ENCODE peak calls at places on chromosomes 16 and 17, in six cellular contexts. F is psoas muscle, N is BE2C, U is OCI-LY7, D is pancreas, V is thoracic aorta. P is an unnamed sample. For H3K9me3, the result is how much of the 10 kb centered on the place peaks cover.

GRCh38 chr16:75250089-75250808 is 1.2 kb downstream of the BCAR1 start:
- DNase-seq in N (no peak), U (no peak), F (peak), D (peak), V (no peak), P (peak)

GRCh38 chr16:10256855-10257641 is 74.8 kb upstream of the GRIN2A start:
- DNase-seq in U (peak), D (peak), V (no peak), N (peak), F (no peak), P (peak)

GRCh38 chr16:86611517-86611840 is 33.1 kb downstream of the FOXL1 start:
- DNase-seq in U (no peak), D (no peak), V (no peak), F (no peak), N (no peak), P (no peak)

GRCh38 chr16:84286568-84287220 is 8.0 kb upstream of the WFDC1 start:
- DNase-seq in F (peak), N (no peak), V (no peak), U (no peak), D (no peak), P (peak)

GRCh38 chr17:76667786-76668453 is 24.4 kb upstream of the ST6GALNAC1 start:
- DNase-seq in V (no peak), F (no peak), U (no peak), N (no peak), D (no peak), P (peak)

GRCh38 chr17:82302991-82303943 is 14.1 kb downstream of the CD7 start:
- DNase-seq in F (no peak), D (no peak), N (peak), V (no peak), U (no peak), P (no peak)

GRCh38 chr17:16363749-16364536 is 10.7 kb upstream of the CENPV start:
- DNase-seq in N (peak), U (peak), F (peak), D (peak), V (peak), P (peak)

GRCh38 chr16:50448981-50449380 is 80.2 kb upstream of the BRD7 start:
- DNase-seq in N (no peak), D (no peak), F (no peak), V (no peak), U (no peak), P (no peak)

GRCh38 chr17:72419866-72420774 is 299.3 kb downstream of the SOX9 start:
- DNase-seq in F (no peak), D (no peak), N (no peak), V (no peak), U (peak), P (peak)

GRCh38 chr17:40548982-40549680 is 16.1 kb downstream of the CCR7 start:
- DNase-seq in V (no peak), U (no peak), F (peak), N (peak), D (no peak), P (peak)

GRCh38 chr16:51989637-51990230 is 557.2 kb downstream of the TOX3 start:
- DNase-seq in N (no peak), V (no peak), U (no peak), D (no peak), F (no peak), P (no peak)

GRCh38 chr16:47470211-47470610 is 9.1 kb downstream of the PHKB start:
- DNase-seq in U (no peak), V (no peak), N (no peak), F (no peak), D (no peak), P (no peak)

GRCh38 chr16:48206594-48207242 is 37.4 kb upstream of the LONP2 start:
- DNase-seq in D (no peak), F (no peak), V (no peak), U (no peak), N (no peak), P (no peak)

GRCh38 chr17:31678431-31678830 is 180.6 kb downstream of the COPRS start:
- DNase-seq in V (no peak), D (no peak), N (no peak), U (no peak), F (peak), P (no peak)

GRCh38 chr17:4329838-4330237 is 36.6 kb downstream of the UBE2G1 start:
- DNase-seq in N (no peak), F (no peak), V (no peak), D (no peak), U (no peak), P (no peak)

GRCh38 chr17:72076678-72077030 is 44.2 kb upstream of the SOX9 start:
- DNase-seq in U (no peak), N (no peak), V (no peak), D (no peak), F (no peak), P (no peak)

GRCh38 chr17:11893862-11894261 is 103.4 kb downstream of the ZNF18 start:
- DNase-seq in D (no peak), U (no peak), V (no peak), F (no peak), N (no peak), P (no peak)

GRCh38 chr16:4135537-4135936 is 19.3 kb upstream of the ADCY9 start:
- DNase-seq in U (no peak), D (no peak), N (no peak), V (no peak), F (no peak), P (no peak)

GRCh38 chr17:72305472-72305871 is 184.7 kb downstream of the SOX9 start:
- DNase-seq in U (no peak), V (no peak), N (no peak), D (no peak), F (no peak), P (no peak)

GRCh38 chr17:68512967-68513474 is 791 bp downstream of the PRKAR1A start:
- DNase-seq in N (no peak), D (no peak), F (no peak), V (no peak), U (peak), P (peak)

GRCh38 chr16:28592979-28593553 is 3.8 kb downstream of the SULT1A2 start:
- DNase-seq in N (no peak), U (no peak), D (no peak), F (no peak), V (no peak), P (no peak)

GRCh38 chr16:56999409-57000270 is 10.3 kb downstream of the NLRC5 start:
- DNase-seq in D (no peak), N (no peak), U (no peak), V (no peak), F (no peak), P (peak)

GRCh38 chr17:29237476-29238132 is 9.1 kb upstream of the CRYBA1 start:
- DNase-seq in N (no peak), V (no peak), U (no peak), F (no peak), D (no peak), P (no peak)

GRCh38 chr16:50683689-50684374 is 2.7 kb upstream of the SNX20 start:
- DNase-seq in V (no peak), N (no peak), D (no peak), F (no peak), U (peak), P (no peak)

GRCh38 chr17:48611681-48612455 is 1.1 kb upstream of the HOXB7 start:
- DNase-seq in D (no peak), F (no peak), V (no peak), U (peak), N (no peak), P (no peak)

GRCh38 chr16:22887445-22887844 is 73.5 kb downstream of the HS3ST2 start:
- DNase-seq in F (no peak), D (no peak), V (no peak), U (no peak), N (no peak), P (no peak)

GRCh38 chr16:56691885-56692284 is 9.6 kb downstream of the MT1X start:
- DNase-seq in U (no peak), D (peak), V (no peak), F (no peak), N (no peak), P (peak)

GRCh38 chr17:78284146-78284545 is 52.7 kb downstream of the TMEM235 start:
- DNase-seq in N (no peak), D (no peak), F (no peak), V (no peak), U (no peak), P (no peak)
- H3K9me3 ChIP-seq in N (under half), D (under half), F (under half), V (under half), U (under half), P (under half)

DNA sequence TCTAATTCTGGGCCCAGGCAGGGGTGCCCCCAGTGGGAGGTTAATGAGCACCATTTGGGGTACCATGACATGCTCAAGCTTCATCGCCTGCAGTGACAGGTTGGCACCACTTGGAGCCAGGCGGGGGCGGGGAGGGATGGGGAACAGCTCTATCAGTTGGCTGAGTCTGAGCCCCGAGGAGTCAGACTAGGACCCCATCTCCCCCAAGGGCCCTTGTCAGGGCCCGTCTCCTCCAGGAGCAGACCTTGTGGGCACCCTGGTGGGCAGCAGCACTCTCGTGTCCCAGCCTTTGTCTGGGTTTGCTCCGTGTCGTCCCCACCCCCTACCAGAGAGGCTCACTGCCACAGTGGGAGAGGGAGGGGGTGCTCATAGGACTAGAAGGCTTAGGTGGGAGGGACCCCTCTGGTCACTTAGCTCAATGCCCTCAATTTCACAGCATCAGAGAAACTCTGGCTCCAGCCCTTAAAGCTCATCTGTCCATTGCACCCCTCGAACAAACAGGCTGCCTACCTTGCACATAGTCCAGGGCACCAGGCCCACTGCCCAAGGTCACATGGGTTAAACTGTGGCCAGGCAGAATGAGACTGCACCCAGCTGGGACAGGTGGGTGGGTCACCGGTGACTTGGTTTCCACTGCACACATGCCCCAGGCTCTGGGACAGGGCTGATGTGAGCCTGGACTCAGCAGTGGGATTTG is 4.1 kb downstream of the PPP1R9B start:
- DNase-seq in N (no peak), F (peak), U (no peak), D (no peak), V (no peak), P (no peak)
- H3K4me3 ChIP-seq in N (peak), F (peak), U (peak), D (no peak), V (peak), P (no peak)

GRCh38 chr16:35405547-35405946 is 1946.1 kb downstream of the TP53TG3F start:
- DNase-seq in V (no peak), D (no peak), N (no peak), U (no peak), F (no peak), P (no peak)
- H3K9me3 ChIP-seq in V (under half), D (under half), N (under half), U (under half), F (under half), P (under half)

GRCh38 chr17:61251939-61252865 is 147.4 kb upstream of the TBX2 start:
- DNase-seq in U (no peak), N (no peak), V (peak), F (peak), D (peak), P (peak)
- H3K4me3 ChIP-seq in U (no peak), N (no peak), V (peak), F (no peak), D (no peak), P (no peak)

GRCh38 chr17:45308016-45308365 is 8.8 kb downstream of the MAP3K14 start:
- DNase-seq in U (no peak), D (no peak), F (no peak), V (no peak), N (no peak), P (no peak)
- H3K9me3 ChIP-seq in U (under half), D (under half), F (under half), V (under half), N (under half), P (under half)

GRCh38 chr17:28046034-28046825 is 3.8 kb downstream of the NLK start:
- DNase-seq in N (no peak), U (no peak), F (no peak), D (no peak), V (no peak), P (no peak)
- H3K4me3 ChIP-seq in N (no peak), U (peak), F (no peak), D (no peak), V (peak), P (no peak)

DNA sequence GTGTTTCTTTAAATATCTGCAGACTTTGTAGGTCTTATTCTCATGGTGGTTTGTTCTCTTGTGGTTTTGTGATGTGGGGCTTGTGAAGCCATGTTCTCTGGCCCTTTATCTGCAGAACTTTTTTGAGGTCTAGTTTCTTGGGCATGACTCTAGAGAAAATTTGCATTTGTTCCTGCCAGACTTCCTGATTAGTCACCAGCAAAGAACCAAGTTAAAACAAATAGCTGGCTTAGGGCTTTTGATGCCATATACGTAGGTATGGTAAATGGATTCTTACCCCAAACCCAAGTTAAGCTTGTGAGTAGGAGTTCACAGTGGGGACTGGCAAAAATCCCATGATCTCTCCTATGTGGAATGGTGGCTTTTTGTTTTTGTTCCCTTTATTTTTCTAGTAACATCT is 68.7 kb upstream of the IRX3 start:
- DNase-seq in F (no peak), N (no peak), V (no peak), U (no peak), D (no peak), P (no peak)
- H3K9me3 ChIP-seq in F (under half), N (under half), V (under half), U (under half), D (under half), P (under half)

DNA sequence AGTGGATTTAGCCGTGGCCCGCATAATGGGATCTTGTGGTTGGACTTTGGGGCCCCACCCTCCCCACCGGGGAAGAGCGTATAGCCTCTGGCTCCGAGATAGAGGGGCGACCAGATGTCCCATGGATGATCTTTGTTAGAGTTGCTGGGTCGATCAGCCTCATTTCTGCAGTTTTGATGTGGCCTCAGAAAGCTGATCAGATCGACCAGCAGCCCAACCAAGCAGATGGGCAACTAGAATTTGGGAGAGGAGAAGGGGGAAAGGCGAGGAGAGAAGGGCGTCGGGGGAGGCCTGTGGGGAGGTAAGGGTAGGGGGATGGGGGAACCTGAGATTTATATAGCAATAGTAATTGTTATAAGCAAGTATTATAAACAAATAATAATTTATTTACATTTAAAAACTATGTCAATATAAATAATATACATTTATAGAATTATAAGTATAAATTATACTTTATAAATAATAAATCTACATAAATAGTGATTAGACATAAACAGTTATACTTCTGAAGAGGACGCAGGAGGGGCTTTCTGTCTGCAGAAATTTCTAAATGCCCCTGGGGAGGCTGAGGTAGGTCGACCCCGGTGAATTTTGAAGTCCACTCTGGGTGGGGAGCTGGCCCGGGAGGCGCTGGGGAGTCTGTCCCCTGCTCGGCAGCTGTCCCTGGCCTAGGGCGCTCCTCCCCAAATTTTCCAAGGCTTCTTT is 136.3 kb downstream of the KCNJ12 start:
- DNase-seq in U (no peak), D (no peak), N (no peak), V (no peak), F (no peak), P (no peak)
- H3K4me3 ChIP-seq in U (peak), D (no peak), N (no peak), V (peak), F (peak), P (no peak)